ENCODE peak calls at places on chromosomes 16 and 17, in nine cellular contexts. One of them, this sample, is unnamed.
A peak's percentile ranks its signal among the peaks of the same experiment; 100 is the strongest.

GRCh38 chr17:29726721-29727252 is 104.1 kb upstream of the CORO6 start:
- DNase-seq in esophagus squamous epithelium: no peak
- DNase-seq in GM12864: no peak
- DNase-seq in BE2C: peak; percentile 41
- DNase-seq in Caco-2: no peak
- DNase-seq in choroid plexus epithelial cell: peak; percentile 74
- DNase-seq in PC-3: peak; percentile 40
- DNase-seq in thoracic aorta: no peak
- DNase-seq in CD8-positive, alpha-beta T cell: no peak
- DNase-seq in this sample: peak; percentile 44

GRCh38 chr17:72580321-72581127 is 459.7 kb downstream of the SOX9 start:
- DNase-seq in choroid plexus epithelial cell: no peak
- DNase-seq in BE2C: no peak
- DNase-seq in thoracic aorta: no peak
- DNase-seq in Caco-2: peak; percentile 78
- DNase-seq in esophagus squamous epithelium: no peak
- DNase-seq in PC-3: peak; percentile 94
- DNase-seq in CD8-positive, alpha-beta T cell: no peak
- DNase-seq in GM12864: no peak
- DNase-seq in this sample: no peak

GRCh38 chr17:16935241-16935663 is 36.7 kb downstream of the TNFRSF13B start:
- DNase-seq in choroid plexus epithelial cell: no peak
- DNase-seq in PC-3: no peak
- DNase-seq in BE2C: no peak
- DNase-seq in Caco-2: no peak
- DNase-seq in esophagus squamous epithelium: no peak
- DNase-seq in thoracic aorta: no peak
- DNase-seq in CD8-positive, alpha-beta T cell: no peak
- DNase-seq in GM12864: no peak
- DNase-seq in this sample: no peak

GRCh38 chr17:38410201-38410600 is 18.1 kb upstream of the ARHGAP23 start:
- DNase-seq in choroid plexus epithelial cell: no peak
- DNase-seq in GM12864: no peak
- DNase-seq in Caco-2: no peak
- DNase-seq in thoracic aorta: no peak
- DNase-seq in esophagus squamous epithelium: no peak
- DNase-seq in PC-3: no peak
- DNase-seq in BE2C: no peak
- DNase-seq in CD8-positive, alpha-beta T cell: no peak
- DNase-seq in this sample: no peak

GRCh38 chr16:64269756-64270155 is 852.1 kb downstream of the CDH11 start:
- DNase-seq in choroid plexus epithelial cell: peak; percentile 5
- DNase-seq in PC-3: no peak
- DNase-seq in CD8-positive, alpha-beta T cell: no peak
- DNase-seq in esophagus squamous epithelium: no peak
- DNase-seq in BE2C: no peak
- DNase-seq in GM12864: no peak
- DNase-seq in Caco-2: no peak
- DNase-seq in thoracic aorta: no peak
- DNase-seq in this sample: no peak

GRCh38 chr16:78094166-78094565 is 5.3 kb upstream of the WWOX start:
- DNase-seq in choroid plexus epithelial cell: peak; percentile 38
- DNase-seq in GM12864: no peak
- DNase-seq in BE2C: no peak
- DNase-seq in esophagus squamous epithelium: no peak
- DNase-seq in thoracic aorta: no peak
- DNase-seq in PC-3: no peak
- DNase-seq in CD8-positive, alpha-beta T cell: no peak
- DNase-seq in Caco-2: peak; percentile 34
- DNase-seq in this sample: no peak

GRCh38 chr16:67441289-67441753 is 10.4 kb downstream of the HSD11B2 start:
- DNase-seq in GM12864: no peak
- DNase-seq in choroid plexus epithelial cell: no peak
- DNase-seq in PC-3: no peak
- DNase-seq in Caco-2: no peak
- DNase-seq in CD8-positive, alpha-beta T cell: no peak
- DNase-seq in thoracic aorta: no peak
- DNase-seq in BE2C: peak; percentile 70
- DNase-seq in esophagus squamous epithelium: no peak
- DNase-seq in this sample: no peak

GRCh38 chr17:28569446-28569845 is 1.9 kb downstream of the PIGS start:
- DNase-seq in BE2C: no peak
- DNase-seq in esophagus squamous epithelium: no peak
- DNase-seq in Caco-2: no peak
- DNase-seq in CD8-positive, alpha-beta T cell: no peak
- DNase-seq in GM12864: no peak
- DNase-seq in choroid plexus epithelial cell: no peak
- DNase-seq in PC-3: no peak
- DNase-seq in thoracic aorta: no peak
- DNase-seq in this sample: no peak

GRCh38 chr17:17239832-17240231 is 2.9 kb upstream of the FLCN start:
- DNase-seq in BE2C: no peak
- DNase-seq in GM12864: no peak
- DNase-seq in PC-3: no peak
- DNase-seq in CD8-positive, alpha-beta T cell: no peak
- DNase-seq in esophagus squamous epithelium: no peak
- DNase-seq in choroid plexus epithelial cell: peak; percentile 65
- DNase-seq in thoracic aorta: no peak
- DNase-seq in Caco-2: no peak
- DNase-seq in this sample: no peak

GRCh38 chr17:72714357-72714966 is 378.0 kb downstream of the SLC39A11 start:
- DNase-seq in CD8-positive, alpha-beta T cell: no peak
- DNase-seq in GM12864: no peak
- DNase-seq in BE2C: no peak
- DNase-seq in thoracic aorta: no peak
- DNase-seq in Caco-2: no peak
- DNase-seq in PC-3: no peak
- DNase-seq in choroid plexus epithelial cell: peak; percentile 47
- DNase-seq in esophagus squamous epithelium: no peak
- DNase-seq in this sample: no peak

GRCh38 chr17:42784361-42784760 is 4.0 kb downstream of the WNK4 start:
- DNase-seq in GM12864: no peak
- DNase-seq in Caco-2: no peak
- DNase-seq in choroid plexus epithelial cell: no peak
- DNase-seq in thoracic aorta: no peak
- DNase-seq in CD8-positive, alpha-beta T cell: no peak
- DNase-seq in esophagus squamous epithelium: no peak
- DNase-seq in PC-3: no peak
- DNase-seq in BE2C: no peak
- DNase-seq in this sample: no peak

GRCh38 chr17:42783062-42783777 is 2.8 kb downstream of the WNK4 start:
- DNase-seq in choroid plexus epithelial cell: peak; percentile 77
- DNase-seq in Caco-2: no peak
- DNase-seq in BE2C: no peak
- DNase-seq in GM12864: no peak
- DNase-seq in thoracic aorta: no peak
- DNase-seq in esophagus squamous epithelium: no peak
- DNase-seq in PC-3: peak; percentile 91
- DNase-seq in CD8-positive, alpha-beta T cell: no peak
- DNase-seq in this sample: no peak

GRCh38 chr17:42782402-42783061 is 2.1 kb downstream of the WNK4 start:
- DNase-seq in thoracic aorta: no peak
- DNase-seq in BE2C: no peak
- DNase-seq in Caco-2: no peak
- DNase-seq in CD8-positive, alpha-beta T cell: no peak
- DNase-seq in GM12864: no peak
- DNase-seq in PC-3: no peak
- DNase-seq in choroid plexus epithelial cell: no peak
- DNase-seq in esophagus squamous epithelium: no peak
- DNase-seq in this sample: no peak

GRCh38 chr17:42784811-42785592 is 4.6 kb downstream of the WNK4 start:
- DNase-seq in esophagus squamous epithelium: no peak
- DNase-seq in CD8-positive, alpha-beta T cell: no peak
- DNase-seq in thoracic aorta: no peak
- DNase-seq in BE2C: no peak
- DNase-seq in PC-3: no peak
- DNase-seq in Caco-2: no peak
- DNase-seq in choroid plexus epithelial cell: peak; percentile 46
- DNase-seq in GM12864: no peak
- DNase-seq in this sample: no peak

GRCh38 chr17:42783778-42784138 is 3.3 kb downstream of the WNK4 start:
- DNase-seq in BE2C: no peak
- DNase-seq in Caco-2: no peak
- DNase-seq in esophagus squamous epithelium: no peak
- DNase-seq in choroid plexus epithelial cell: no peak
- DNase-seq in CD8-positive, alpha-beta T cell: no peak
- DNase-seq in PC-3: no peak
- DNase-seq in GM12864: no peak
- DNase-seq in thoracic aorta: no peak
- DNase-seq in this sample: no peak
- TF ChIP-seq CTCF in BE2C: no peak
- TF ChIP-seq CTCF in Caco-2: no peak
- TF ChIP-seq CTCF in esophagus squamous epithelium: no peak
- TF ChIP-seq CTCF in choroid plexus epithelial cell: no peak
- TF ChIP-seq CTCF in CD8-positive, alpha-beta T cell: no peak
- TF ChIP-seq CTCF in PC-3: no peak
- TF ChIP-seq CTCF in GM12864: no peak
- TF ChIP-seq CTCF in thoracic aorta: no peak
- TF ChIP-seq CTCF in this sample: no peak

DNA sequence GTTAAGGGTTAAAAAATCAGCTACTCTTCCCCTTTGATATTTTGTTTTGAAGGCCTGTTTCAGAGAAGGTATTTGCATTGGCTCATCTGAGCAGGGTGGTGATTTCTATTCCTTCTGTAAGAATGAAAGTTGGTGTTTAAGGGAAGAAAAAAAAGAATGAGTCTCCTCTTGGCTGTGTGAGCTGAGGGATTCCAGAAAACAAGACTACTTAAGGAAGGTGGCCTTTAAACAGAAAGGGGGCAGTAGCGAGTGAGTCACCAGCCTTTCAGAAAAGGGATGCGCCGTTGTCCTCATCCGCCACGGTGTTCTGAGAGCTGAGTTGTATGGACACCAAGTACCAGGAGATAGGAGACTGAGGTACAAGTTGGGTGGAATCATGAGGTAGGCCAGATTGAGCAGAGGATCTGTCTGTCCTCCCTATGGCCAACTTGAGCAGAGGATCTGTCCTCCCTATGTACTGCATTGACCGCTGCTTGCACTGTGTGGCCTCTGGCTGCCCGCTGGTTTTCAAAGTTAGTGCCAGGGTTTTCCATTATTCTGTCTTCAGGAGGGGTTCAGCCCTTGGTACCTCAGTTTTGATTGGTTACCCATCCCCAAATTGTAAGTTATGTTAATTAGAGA is 8.2 kb downstream of the PRKCA start:
- DNase-seq in choroid plexus epithelial cell: no peak
- DNase-seq in esophagus squamous epithelium: no peak
- DNase-seq in Caco-2: no peak
- DNase-seq in GM12864: no peak
- DNase-seq in BE2C: no peak
- DNase-seq in PC-3: no peak
- DNase-seq in CD8-positive, alpha-beta T cell: no peak
- DNase-seq in thoracic aorta: no peak
- DNase-seq in this sample: no peak
- TF ChIP-seq CTCF in choroid plexus epithelial cell: peak; percentile 16
- TF ChIP-seq CTCF in esophagus squamous epithelium: no peak
- TF ChIP-seq CTCF in Caco-2: no peak
- TF ChIP-seq CTCF in GM12864: no peak
- TF ChIP-seq CTCF in BE2C: peak; percentile 37
- TF ChIP-seq CTCF in PC-3: peak; percentile 44
- TF ChIP-seq CTCF in CD8-positive, alpha-beta T cell: no peak
- TF ChIP-seq CTCF in thoracic aorta: no peak
- TF ChIP-seq CTCF in this sample: no peak

DNA sequence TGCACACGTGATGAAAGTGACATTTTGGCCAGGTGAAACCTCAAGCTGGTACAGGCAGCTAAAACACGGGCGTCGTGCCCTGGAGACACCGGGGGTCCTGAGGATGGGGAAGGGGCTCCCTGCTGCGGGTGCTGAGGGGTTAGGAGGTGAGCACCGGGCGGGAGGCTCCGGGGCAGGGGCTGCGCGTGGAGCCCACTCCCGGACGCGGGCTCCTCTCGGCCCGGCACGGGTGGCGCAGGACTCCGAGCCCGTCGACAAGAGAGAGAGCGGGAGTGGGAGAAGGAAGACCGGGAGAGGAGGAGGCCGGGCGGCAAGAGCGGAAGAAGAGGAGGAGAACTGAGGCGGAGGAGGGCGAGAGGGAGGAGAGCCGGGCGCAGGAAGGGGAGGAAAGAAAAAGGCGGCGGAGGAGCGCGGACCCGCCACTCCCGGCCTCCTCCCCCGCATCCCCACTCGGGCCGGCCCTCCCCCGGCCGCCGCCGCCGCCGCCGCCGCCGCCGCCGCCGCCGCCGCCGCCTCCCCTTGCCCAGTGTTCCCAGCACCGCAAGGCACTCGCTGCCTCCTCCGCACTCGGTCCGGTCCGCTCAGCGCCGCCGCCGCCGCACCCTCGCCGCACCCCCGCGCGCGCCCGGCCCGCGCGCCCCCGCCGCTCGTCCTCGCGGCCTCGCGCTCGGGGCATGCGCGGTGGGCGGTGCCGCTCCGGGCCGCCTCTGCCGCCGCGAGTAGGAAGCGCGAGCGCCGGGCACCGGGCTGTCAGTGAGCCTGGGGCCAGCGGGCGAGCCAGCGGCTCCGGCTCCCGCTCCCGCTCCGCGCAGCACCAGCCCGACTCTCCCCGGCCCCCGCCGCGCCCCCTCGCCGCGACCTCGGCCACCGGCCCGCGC is at the start of gene PRKCA:
- DNase-seq in CD8-positive, alpha-beta T cell: peak; percentile 85
- DNase-seq in choroid plexus epithelial cell: peak; percentile 73
- DNase-seq in GM12864: no peak
- DNase-seq in thoracic aorta: peak; percentile 9
- DNase-seq in esophagus squamous epithelium: no peak
- DNase-seq in Caco-2: peak; percentile 85
- DNase-seq in BE2C: peak; percentile 83
- DNase-seq in PC-3: peak; percentile 87
- DNase-seq in this sample: peak; percentile 89
- TF ChIP-seq CTCF in CD8-positive, alpha-beta T cell: no peak
- TF ChIP-seq CTCF in choroid plexus epithelial cell: no peak
- TF ChIP-seq CTCF in GM12864: no peak
- TF ChIP-seq CTCF in thoracic aorta: no peak
- TF ChIP-seq CTCF in esophagus squamous epithelium: no peak
- TF ChIP-seq CTCF in Caco-2: no peak
- TF ChIP-seq CTCF in BE2C: no peak
- TF ChIP-seq CTCF in PC-3: no peak
- TF ChIP-seq CTCF in this sample: no peak

DNA sequence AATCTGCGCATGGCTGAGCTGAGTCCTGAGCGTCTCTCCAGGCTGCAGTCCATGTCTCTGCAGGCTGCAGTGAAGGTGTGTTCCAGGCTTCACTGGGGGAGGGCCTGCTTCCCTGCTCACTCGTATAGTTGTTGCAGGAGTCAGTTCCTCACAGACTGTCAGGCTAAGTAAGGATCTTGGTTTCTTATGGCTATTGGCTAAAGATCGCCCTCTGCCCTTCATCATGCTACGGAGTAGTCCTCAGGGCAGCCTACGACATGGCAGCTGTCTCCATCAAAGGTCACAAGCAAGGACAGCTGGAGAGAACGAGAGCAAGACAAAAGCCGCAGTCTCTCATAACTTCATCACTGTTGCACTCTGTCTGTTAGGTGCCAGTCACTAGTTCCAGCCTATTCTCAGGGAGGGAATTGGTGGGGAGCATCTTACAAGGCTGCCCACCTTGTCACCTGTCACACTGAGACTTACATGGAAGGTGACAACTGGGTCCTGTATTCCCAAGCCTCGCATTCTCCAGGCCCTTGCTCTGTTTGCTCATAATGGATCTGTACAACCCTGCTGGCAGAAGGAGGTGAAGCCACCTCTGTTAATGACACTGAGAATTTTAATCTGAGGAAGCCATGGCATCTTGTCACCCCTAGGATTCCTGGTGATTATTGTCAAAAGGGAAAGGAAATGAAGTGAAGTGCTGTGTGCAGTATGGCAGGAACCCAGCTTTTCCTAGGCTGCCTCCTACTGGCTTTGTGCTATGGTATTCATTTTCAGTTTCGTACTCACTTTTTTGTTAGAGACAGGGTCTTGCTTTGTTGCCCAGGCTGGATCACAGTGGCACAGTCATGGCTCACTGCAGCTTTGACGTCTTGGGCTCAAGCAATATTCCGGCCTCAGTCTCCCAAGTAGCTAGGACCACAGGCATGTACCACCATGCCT is 43.4 kb downstream of the MFSD11 start:
- DNase-seq in GM12864: no peak
- DNase-seq in Caco-2: peak; percentile 30
- DNase-seq in thoracic aorta: no peak
- DNase-seq in PC-3: no peak
- DNase-seq in CD8-positive, alpha-beta T cell: no peak
- DNase-seq in BE2C: no peak
- DNase-seq in choroid plexus epithelial cell: peak; percentile 23
- DNase-seq in esophagus squamous epithelium: no peak
- DNase-seq in this sample: no peak
- TF ChIP-seq CTCF in GM12864: peak; percentile 1
- TF ChIP-seq CTCF in Caco-2: no peak
- TF ChIP-seq CTCF in thoracic aorta: no peak
- TF ChIP-seq CTCF in PC-3: peak; percentile 32
- TF ChIP-seq CTCF in CD8-positive, alpha-beta T cell: no peak
- TF ChIP-seq CTCF in BE2C: peak; percentile 37
- TF ChIP-seq CTCF in choroid plexus epithelial cell: peak; percentile 47
- TF ChIP-seq CTCF in esophagus squamous epithelium: no peak
- TF ChIP-seq CTCF in this sample: no peak